ENCODE peak calls at places on chromosomes 12 and 14, in five cellular contexts. A is CD8-positive, alpha-beta T cell; F is upper lobe of left lung; C is lower lobe of right lung; U is natural killer cell. G is an unnamed sample.

GRCh38 chr12:6154730-6155459 is 30.4 kb upstream of the VWF start:
- ATAC-seq in U (no peak), F (peak), C (peak), A (no peak), G (peak)

GRCh38 chr14:75864352-75864751 is 117.4 kb downstream of the TGFB3 start:
- ATAC-seq in F (no peak), A (no peak), C (no peak), U (no peak), G (no peak)

GRCh38 chr12:64656429-64656828 is 46.1 kb downstream of the RASSF3 start:
- ATAC-seq in C (peak), A (no peak), F (no peak), U (no peak), G (no peak)

GRCh38 chr14:98903371-98903770 is 368.6 kb downstream of the BCL11B start:
- ATAC-seq in C (no peak), U (no peak), F (no peak), A (no peak), G (peak)

GRCh38 chr14:100303179-100303578 is 3.1 kb downstream of the SLC25A29 start:
- ATAC-seq in F (no peak), A (no peak), U (no peak), C (no peak), G (no peak)

GRCh38 chr14:22657861-22658260 is 13.7 kb upstream of the OR6J1 start:
- ATAC-seq in F (no peak), U (no peak), C (peak), A (no peak), G (peak)

GRCh38 chr12:52680363-52680762 is at the start of gene KRT1:
- ATAC-seq in A (no peak), F (no peak), C (no peak), U (no peak), G (no peak)

GRCh38 chr12:65656156-65656885 is 168.0 kb upstream of the HMGA2 start:
- ATAC-seq in U (no peak), F (no peak), C (no peak), A (no peak), G (no peak)

GRCh38 chr14:62745496-62745895 is 299.8 kb downstream of the KCNH5 start:
- ATAC-seq in F (no peak), C (no peak), A (no peak), U (no peak), G (no peak)

GRCh38 chr12:9361879-9362326 is 153.7 kb upstream of the PZP start:
- ATAC-seq in A (no peak), F (no peak), C (no peak), U (no peak), G (no peak)